ENCODE peak calls at places on chromosomes 2 and 18, in four cellular contexts. P is lower leg skin, V is neural crest cell, M is bronchial epithelial cell. D is an unnamed sample.

GRCh38 chr2:48098539-48098938 is 192.2 kb upstream of the FBXO11 start:
- DNase-seq in P (no peak), V (no peak), M (no peak), D (no peak)

GRCh38 chr2:155965415-155966070 is 367.0 kb downstream of the NR4A2 start:
- DNase-seq in P (no peak), V (no peak), M (peak; percentile 85), D (no peak)

GRCh38 chr2:11421863-11422490 is 44.0 kb downstream of the E2F6 start:
- DNase-seq in P (no peak), V (no peak), M (no peak), D (no peak)

GRCh38 chr18:47775961-47776360 is 154.5 kb downstream of the SMAD2 start:
- DNase-seq in P (no peak), V (no peak), M (peak; percentile 9), D (no peak)

GRCh38 chr2:239967244-239968036 is 57.7 kb downstream of the NDUFA10 start:
- DNase-seq in P (no peak), V (no peak), M (no peak), D (no peak)

GRCh38 chr2:216055661-216056060 is 25.9 kb downstream of the PECR start:
- DNase-seq in P (no peak), V (no peak), M (no peak), D (no peak)

GRCh38 chr2:43185146-43185545 is 41.3 kb downstream of the ZFP36L2 start:
- DNase-seq in P (no peak), V (no peak), M (no peak), D (no peak)

GRCh38 chr2:211879323-211879722 is 659.3 kb downstream of the ERBB4 start:
- DNase-seq in P (no peak), V (no peak), M (peak; percentile 27), D (no peak)

GRCh38 chr2:106137944-106138903 is 55.9 kb downstream of the UXS1 start:
- DNase-seq in P (no peak), V (no peak), M (no peak), D (no peak)

GRCh38 chr2:155830817-155831579 is 501.5 kb downstream of the NR4A2 start:
- DNase-seq in P (no peak), V (no peak), M (peak; percentile 45), D (no peak)

GRCh38 chr2:237156131-237156856 is 70.6 kb downstream of the COPS8 start:
- DNase-seq in P (peak; percentile 69), V (no peak), M (no peak), D (no peak)

GRCh38 chr2:187553908-187554703 is at the start of gene TFPI:
- DNase-seq in P (peak; percentile 42), V (no peak), M (peak; percentile 59), D (no peak)

GRCh38 chr2:43331428-43331827 is 105.0 kb upstream of the ZFP36L2 start:
- DNase-seq in P (no peak), V (no peak), M (no peak), D (no peak)

GRCh38 chr18:79385749-79386341 is 9.9 kb upstream of the NFATC1 start:
- DNase-seq in P (no peak), V (no peak), M (no peak), D (no peak)

GRCh38 chr2:238975408-238975807 is 127.5 kb downstream of the TWIST2 start:
- DNase-seq in P (no peak), V (no peak), M (no peak), D (no peak)

GRCh38 chr18:67893896-67894295 is 377.4 kb upstream of the DSEL start:
- DNase-seq in P (no peak), V (no peak), M (no peak), D (no peak)

GRCh38 chr2:158931577-158931976 is 36.9 kb upstream of the TANC1 start:
- DNase-seq in P (no peak), V (no peak), M (peak; percentile 57), D (no peak)

GRCh38 chr2:159968282-159968900 is 94.0 kb downstream of the PLA2R1 start:
- DNase-seq in P (no peak), V (peak; percentile 39), M (peak; percentile 39), D (no peak)

GRCh38 chr2:54830546-54830945 is 107.1 kb downstream of the EML6 start:
- DNase-seq in P (no peak), V (no peak), M (peak; percentile 52), D (no peak)

GRCh38 chr2:188042412-188042811 is 249.3 kb upstream of the GULP1 start:
- DNase-seq in P (no peak), V (no peak), M (peak; percentile 63), D (no peak)

GRCh38 chr2:145350011-145350410 is 830.1 kb upstream of the ZEB2 start:
- DNase-seq in P (no peak), V (no peak), M (peak; percentile 44), D (no peak)

GRCh38 chr18:47912343-47912742 is 18.1 kb downstream of the SMAD2 start:
- DNase-seq in P (no peak), V (no peak), M (peak; percentile 35), D (no peak)

GRCh38 chr2:12928197-12928596 is 211.5 kb downstream of the TRIB2 start:
- DNase-seq in P (no peak), V (no peak), M (peak; percentile 77), D (no peak)

GRCh38 chr2:15814406-15814805 is 125.9 kb upstream of the MYCN start:
- DNase-seq in P (no peak), V (no peak), M (no peak), D (no peak)

GRCh38 chr2:15811367-15811766 is 129.0 kb upstream of the MYCN start:
- DNase-seq in P (no peak), V (no peak), M (no peak), D (no peak)

GRCh38 chr2:15810451-15811150 is 129.7 kb upstream of the MYCN start:
- DNase-seq in P (no peak), V (no peak), M (no peak), D (no peak)

GRCh38 chr2:15813481-15814266 is 126.7 kb upstream of the MYCN start:
- DNase-seq in P (no peak), V (no peak), M (no peak), D (no peak)

GRCh38 chr2:15812187-15812830 is 128.0 kb upstream of the MYCN start:
- DNase-seq in P (no peak), V (no peak), M (no peak), D (no peak)
- TF ChIP-seq CTCF in P (no peak), V (no peak), M (no peak), D (no peak)

DNA sequence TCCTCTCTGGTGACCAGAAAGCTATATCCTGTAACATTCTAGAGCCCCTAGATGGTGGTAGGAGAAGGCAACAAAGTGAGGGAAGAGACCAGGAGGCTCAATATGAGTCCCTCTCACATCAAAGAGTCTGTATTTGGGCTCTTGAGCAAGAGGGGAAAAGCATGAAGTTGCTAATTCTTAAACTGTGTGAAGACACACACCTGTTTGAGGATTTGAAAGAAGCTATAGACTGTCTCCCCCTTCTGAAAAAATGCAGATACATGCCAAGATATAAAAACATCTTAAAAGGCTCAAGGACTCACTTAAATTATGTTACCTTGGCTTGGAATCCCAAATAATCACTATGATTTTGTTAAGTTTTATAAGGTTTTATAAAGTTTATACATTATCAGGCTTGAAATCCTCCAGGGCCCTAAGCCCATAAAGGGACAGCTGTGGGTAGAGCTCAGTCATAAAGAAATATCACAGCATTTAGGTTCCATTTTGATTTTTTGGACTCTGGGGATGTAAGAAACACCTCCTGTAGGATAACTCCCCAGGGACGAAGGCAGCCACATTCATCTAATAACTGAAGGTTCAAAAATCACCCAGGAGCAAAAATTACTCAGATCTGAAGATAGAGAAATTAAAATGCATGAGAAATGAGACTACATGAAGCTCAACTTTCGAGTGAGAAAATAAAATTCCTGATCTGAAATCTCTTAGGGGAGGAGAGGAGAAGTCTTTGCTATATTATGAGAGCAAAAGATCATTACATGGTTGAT is 136.1 kb upstream of the LGALSL start:
- DNase-seq in P (no peak), V (no peak), M (no peak), D (no peak)
- TF ChIP-seq CTCF in P (no peak), V (no peak), M (no peak), D (no peak)

DNA sequence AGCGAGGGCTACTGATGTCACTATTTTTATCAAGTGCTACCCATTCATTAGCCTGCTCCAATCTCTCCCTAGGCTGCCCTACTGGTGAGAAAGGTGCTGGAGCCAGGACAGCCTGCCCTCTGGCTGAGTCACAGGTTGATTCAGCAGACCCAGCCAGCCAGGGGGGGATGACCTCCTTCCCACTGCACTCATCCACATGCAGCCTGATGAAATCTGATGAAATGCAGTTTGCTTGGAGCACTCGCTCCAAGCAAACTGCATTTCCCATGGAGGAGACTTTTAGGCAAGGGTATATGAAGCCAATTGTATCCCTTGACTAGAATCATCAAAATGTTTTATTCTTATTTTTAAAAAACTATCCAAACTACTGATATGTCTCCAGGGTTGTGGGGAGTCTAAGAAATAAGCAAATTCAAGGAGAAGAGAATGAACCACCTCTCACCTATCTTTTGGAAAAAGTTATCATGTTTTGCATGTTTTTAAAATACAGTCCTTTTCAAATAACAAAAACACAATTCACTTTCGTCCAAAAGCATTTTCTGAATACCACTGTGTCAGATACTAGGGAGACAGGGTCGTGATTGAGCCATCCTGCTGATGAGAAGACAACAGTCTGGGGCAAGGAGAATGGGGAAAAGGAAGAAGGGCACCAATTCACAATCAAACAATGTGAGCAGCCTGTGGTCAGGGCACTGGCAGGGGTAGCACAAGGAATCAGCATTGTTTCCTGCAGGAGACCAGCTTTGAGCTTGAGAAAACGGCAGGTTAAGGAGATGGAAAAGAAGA is 128.3 kb downstream of the AFF3 start:
- DNase-seq in P (no peak), V (no peak), M (peak; percentile 69), D (no peak)
- TF ChIP-seq CTCF in P (no peak), V (no peak), M (no peak), D (no peak)

GRCh38 chr18:63951302-63951705 is 2.2 kb downstream of the HMSD start:
- DNase-seq in P (no peak), V (no peak), M (peak; percentile 38), D (no peak)
- TF ChIP-seq CTCF in P (no peak), V (peak; percentile 47), M (no peak), D (no peak)

GRCh38 chr2:103161456-103162289 is 399.8 kb downstream of the TMEM182 start:
- DNase-seq in P (no peak), V (peak; percentile 40), M (peak; percentile 98), D (no peak)
- TF ChIP-seq CTCF in P (no peak), V (peak; percentile 87), M (peak; percentile 78), D (peak; percentile 26)